ENCODE peak calls at places on chromosomes 13 and 19, in ten cellular contexts. F, G, J, K, R, P, X, A, E and U are unnamed samples.

GRCh38 chr19:55386515-55386947 is 799 bp downstream of the RPL28 start:
- DNase-seq in F (no peak), G (no peak), J (no peak), K (no peak), R (peak), P (no peak), X (no peak), A (no peak), E (no peak), U (no peak)

GRCh38 chr13:41652735-41653361 is 195.5 kb downstream of the RGCC start:
- DNase-seq in F (no peak), G (peak), J (peak), K (peak), R (peak), P (no peak), X (peak), A (no peak), E (peak), U (peak)

GRCh38 chr13:49265822-49266221 is 18.1 kb downstream of the CDADC1 start:
- DNase-seq in F (no peak), G (no peak), J (no peak), K (peak), R (peak), P (no peak), X (peak), A (no peak), E (no peak), U (no peak)

GRCh38 chr19:4327252-4327876 is 11.3 kb downstream of the STAP2 start:
- DNase-seq in F (no peak), G (peak), J (peak), K (no peak), R (peak), P (peak), X (peak), A (peak), E (peak), U (peak)

GRCh38 chr19:44598880-44599279 is 14.5 kb upstream of the IGSF23 start:
- DNase-seq in F (no peak), G (no peak), J (no peak), K (no peak), R (no peak), P (no peak), X (no peak), A (no peak), E (no peak), U (no peak)

GRCh38 chr13:33775339-33776108 is 42.4 kb upstream of the RFC3 start:
- DNase-seq in F (no peak), G (no peak), J (no peak), K (no peak), R (peak), P (no peak), X (no peak), A (no peak), E (no peak), U (no peak)

GRCh38 chr13:39600766-39601165 is 2.2 kb downstream of the LHFPL6 start:
- DNase-seq in F (no peak), G (no peak), J (no peak), K (no peak), R (peak), P (no peak), X (no peak), A (no peak), E (no peak), U (no peak)

GRCh38 chr13:112424098-112424497 is 47.9 kb downstream of the SPACA7 start:
- DNase-seq in F (no peak), G (no peak), J (no peak), K (no peak), R (no peak), P (no peak), X (no peak), A (no peak), E (no peak), U (no peak)

GRCh38 chr19:27911122-27911898 is 1301.6 kb downstream of the UQCRFS1 start:
- DNase-seq in F (no peak), G (no peak), J (no peak), K (no peak), R (no peak), P (no peak), X (no peak), A (no peak), E (no peak), U (no peak)

GRCh38 chr13:28250542-28250941 is 112.2 kb downstream of the PAN3 start:
- DNase-seq in F (no peak), G (no peak), J (no peak), K (no peak), R (no peak), P (no peak), X (no peak), A (no peak), E (no peak), U (no peak)